ENCODE peak calls at places on chromosome 13, in five cellular contexts. A is omental fat pad, I is psoas muscle, D is B cell, Q is right atrium auricular region. X is an unnamed sample.

GRCh38 chr13:30985637-30986205 is 53.3 kb downstream of the TEX26 start:
- DNase-seq in I (no peak), Q (no peak), D (no peak), A (no peak), X (no peak)

GRCh38 chr13:43573361-43573740 is 213.4 kb downstream of the ENOX1 start:
- DNase-seq in D (no peak), A (no peak), I (no peak), Q (no peak), X (no peak)

GRCh38 chr13:61485128-61485765 is 69.6 kb upstream of the PCDH20 start:
- DNase-seq in A (no peak), I (no peak), D (no peak), Q (no peak), X (no peak)

GRCh38 chr13:47933688-47934011 is 67.4 kb downstream of the SUCLA2 start:
- DNase-seq in Q (no peak), A (no peak), I (no peak), D (no peak), X (no peak)

GRCh38 chr13:92842145-92842544 is 384.5 kb upstream of the GPC6 start:
- DNase-seq in D (no peak), Q (no peak), I (no peak), A (no peak), X (no peak)

GRCh38 chr13:99033814-99034213 is 56.0 kb upstream of the DOCK9 start:
- DNase-seq in Q (no peak), I (no peak), D (no peak), A (no peak), X (no peak)

GRCh38 chr13:40129467-40129866 is 474.0 kb downstream of the COG6 start:
- DNase-seq in I (no peak), Q (no peak), D (no peak), A (no peak), X (no peak)

GRCh38 chr13:72313546-72313945 is 413.9 kb downstream of the MZT1 start:
- DNase-seq in D (no peak), I (no peak), Q (no peak), A (no peak), X (no peak)

GRCh38 chr13:27858046-27858445 is 61.8 kb upstream of the PDX1 start:
- DNase-seq in I (no peak), D (no peak), Q (no peak), A (no peak), X (no peak)

GRCh38 chr13:48043789-48044503 is 6.4 kb downstream of the NUDT15 start:
- DNase-seq in D (no peak), I (no peak), A (no peak), Q (no peak), X (no peak)

DNA sequence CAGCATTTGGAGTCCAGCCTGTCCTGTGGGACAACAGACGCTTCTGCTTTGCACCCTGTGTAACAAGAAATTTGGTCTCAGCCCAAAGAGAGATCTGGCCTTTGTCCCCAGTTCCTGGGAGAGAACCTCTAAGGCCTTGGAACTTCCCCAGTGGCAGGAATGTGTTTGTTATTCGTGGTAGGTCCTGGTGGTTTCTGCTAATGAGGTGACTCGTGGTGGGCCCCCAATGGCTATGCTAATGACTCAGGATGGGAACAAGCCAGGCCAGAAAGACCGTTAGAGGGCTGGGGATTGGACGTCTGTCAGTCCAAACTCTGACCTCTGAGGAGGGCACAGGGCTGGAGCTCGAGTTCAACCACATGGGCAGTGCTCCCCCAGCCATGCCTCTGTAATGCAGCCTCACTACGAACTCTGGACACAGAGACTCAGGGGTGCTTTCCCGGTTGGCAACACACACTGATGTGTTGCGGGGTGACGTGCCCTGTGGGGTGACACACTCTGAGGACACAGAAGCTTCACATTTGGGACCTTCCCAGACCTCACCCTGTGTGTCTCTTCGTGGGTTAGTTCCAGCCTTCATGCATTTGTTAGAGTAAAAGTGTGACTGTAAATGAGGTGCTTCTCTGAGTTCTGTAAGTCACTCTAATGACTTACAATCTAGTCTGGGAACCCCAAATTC is 38.9 kb downstream of the TEX29 start:
- DNase-seq in D (no peak), Q (no peak), A (no peak), I (no peak), X (no peak)
- TF ChIP-seq CTCF in D (no peak), Q (no peak), A (no peak), I (no peak), X (no peak)

DNA sequence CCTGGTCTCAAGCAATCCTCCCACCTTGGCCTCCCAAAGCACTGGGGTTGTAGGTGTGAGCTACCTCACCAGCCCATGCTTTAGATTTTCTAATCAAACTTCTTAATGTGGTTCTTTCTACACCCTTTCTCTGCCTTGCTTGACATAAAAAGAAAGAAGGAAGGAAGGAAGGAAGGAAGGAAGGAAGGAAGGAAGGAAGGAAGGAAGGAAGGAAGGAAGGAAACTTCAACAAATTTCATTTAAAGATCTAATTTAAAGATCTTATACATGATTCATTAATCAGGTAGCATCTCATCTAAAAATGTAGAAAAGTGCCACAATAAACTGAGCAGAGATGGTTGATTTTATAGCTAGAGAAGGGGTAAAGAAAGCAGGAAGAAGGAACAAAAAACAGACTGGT is 215.0 kb downstream of the DIAPH3 start:
- DNase-seq in Q (no peak), A (no peak), D (no peak), I (no peak), X (no peak)
- TF ChIP-seq CTCF in Q (no peak), A (no peak), D (no peak), I (no peak), X (no peak)

GRCh38 chr13:109136873-109137272 is 507.5 kb downstream of the MYO16 start:
- DNase-seq in A (no peak), D (no peak), Q (no peak), I (no peak), X (no peak)
- TF ChIP-seq CTCF in A (no peak), D (no peak), Q (no peak), I (no peak), X (no peak)

GRCh38 chr13:42474954-42475353 is 99.0 kb upstream of the TNFSF11 start:
- DNase-seq in A (no peak), D (no peak), I (no peak), Q (no peak), X (no peak)

GRCh38 chr13:42477588-42478190 is 96.3 kb upstream of the TNFSF11 start:
- DNase-seq in I (peak; percentile 17), Q (no peak), A (no peak), D (no peak), X (no peak)

GRCh38 chr13:42484396-42484795 is 89.6 kb upstream of the TNFSF11 start:
- DNase-seq in D (no peak), A (no peak), Q (no peak), I (no peak), X (no peak)

DNA sequence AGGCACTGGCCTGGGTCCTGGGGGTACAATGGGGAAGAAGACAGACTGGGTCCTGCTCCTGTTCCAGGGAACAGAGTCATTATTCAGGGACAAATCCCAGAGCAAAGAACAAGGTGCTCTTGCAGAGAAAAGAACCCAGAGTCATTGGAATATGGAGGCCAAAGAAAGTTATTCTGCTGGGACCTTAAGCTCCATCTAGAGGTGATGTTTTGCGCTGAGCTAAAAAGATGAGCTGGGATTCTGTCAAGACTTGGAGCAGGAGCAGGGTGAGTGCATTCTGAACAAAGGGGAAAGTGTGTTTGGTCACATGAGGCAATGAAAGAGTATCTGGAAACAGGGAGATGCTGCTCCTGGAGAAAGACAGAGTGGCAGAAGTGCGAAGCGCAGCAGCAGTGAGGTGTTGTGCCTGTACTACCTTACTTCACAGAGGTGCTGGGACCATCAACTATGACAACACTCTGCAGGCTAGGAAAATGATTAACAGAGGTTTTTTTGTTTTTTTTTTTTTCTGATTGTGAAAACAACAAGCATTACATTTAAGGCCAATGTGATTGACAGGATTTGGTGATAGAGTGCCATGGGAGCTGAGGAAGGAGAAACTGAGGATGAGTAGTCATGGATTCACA is 95.3 kb upstream of the TNFSF11 start:
- DNase-seq in Q (no peak), D (no peak), I (no peak), A (no peak), X (no peak)
- TF ChIP-seq CTCF in Q (no peak), D (no peak), I (no peak), A (no peak), X (no peak)

GRCh38 chr13:109500146-109500773 is 286.1 kb downstream of the IRS2 start:
- DNase-seq in Q (no peak), I (no peak), D (no peak), A (no peak), X (no peak)
- TF ChIP-seq CTCF in Q (no peak), I (no peak), D (no peak), A (no peak), X (no peak)

DNA sequence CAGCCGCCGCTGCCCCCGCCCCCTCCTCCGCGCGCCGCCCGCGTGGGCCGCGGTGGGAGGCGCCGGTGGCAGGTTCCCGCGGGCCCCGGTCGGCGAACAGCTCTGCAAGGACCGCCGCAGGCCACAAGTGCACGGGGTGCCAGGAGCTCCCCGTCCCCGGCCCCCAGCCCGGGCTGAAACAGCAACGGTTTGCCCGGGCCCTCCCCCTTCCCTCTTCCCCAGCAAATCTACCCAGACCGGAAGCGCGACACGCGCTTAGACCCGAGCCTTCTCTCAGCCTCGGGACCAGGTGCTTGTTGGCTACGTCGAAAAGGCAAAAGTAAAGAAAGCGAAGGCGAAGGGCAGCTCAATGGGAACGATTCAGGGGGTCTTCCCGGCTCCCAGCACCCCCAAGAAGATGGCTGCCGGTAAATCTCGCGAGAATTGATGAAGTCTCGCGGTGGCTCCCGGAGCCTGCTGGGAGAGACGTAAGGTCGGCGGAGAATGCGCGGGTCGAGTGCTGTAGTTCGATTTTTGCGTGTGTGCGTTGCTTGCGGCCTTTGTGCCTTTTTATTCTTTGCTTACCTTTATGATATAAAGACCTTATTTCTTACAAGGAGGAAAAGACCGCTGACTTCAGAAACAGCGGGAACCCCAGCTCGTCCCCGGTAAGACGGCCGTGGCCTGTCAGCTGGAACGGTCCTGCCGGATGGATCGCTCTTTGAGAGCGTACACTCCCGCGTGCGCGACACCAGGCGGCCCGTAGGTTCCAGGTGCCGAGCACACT is at the start of gene RBM26:
- DNase-seq in I (peak; percentile 91), Q (peak; percentile 91), D (peak; percentile 91), A (peak; percentile 88), X (peak; percentile 91)
- TF ChIP-seq CTCF in I (peak; percentile 18), Q (no peak), D (peak; percentile 15), A (no peak), X (no peak)

GRCh38 chr13:112876305-112877000 is 92.6 kb upstream of the MCF2L start:
- DNase-seq in A (no peak), Q (no peak), D (no peak), I (no peak), X (no peak)

GRCh38 chr13:112875627-112876026 is 93.4 kb upstream of the MCF2L start:
- DNase-seq in A (no peak), D (no peak), Q (no peak), I (no peak), X (no peak)

GRCh38 chr13:112877066-112877465 is 91.9 kb upstream of the MCF2L start:
- DNase-seq in A (no peak), I (no peak), D (no peak), Q (no peak), X (no peak)

GRCh38 chr13:112873851-112874750 is 94.9 kb upstream of the MCF2L start:
- DNase-seq in A (peak; percentile 90), I (peak; percentile 83), Q (peak; percentile 85), D (peak; percentile 92), X (peak; percentile 65)

GRCh38 chr13:112874751-112875300 is 94.2 kb upstream of the MCF2L start:
- DNase-seq in I (no peak), D (no peak), Q (no peak), A (no peak), X (no peak)
- TF ChIP-seq CTCF in I (no peak), D (peak; percentile 39), Q (no peak), A (no peak), X (peak; percentile 5)

X was measured in natural killer cell.